ENCODE peak calls at places on chromosomes 6 and 20, in four cellular contexts. F is fibroblast of lung, D is PC-9, M is hepatocyte. C is an unnamed sample. For H3K36me3, the result is how much of the 10 kb centered on the place peaks cover.

GRCh38 chr6:29737707-29738630 is 14.7 kb downstream of the HLA-F start:
- DNase-seq in F (peak), D (peak), M (peak), C (no peak)

GRCh38 chr6:28802417-28803336 is 121.1 kb downstream of the TRIM27 start:
- DNase-seq in F (peak), D (peak), M (no peak), C (peak)

GRCh38 chr6:170296746-170297576 is 6.1 kb upstream of the DLL1 start:
- DNase-seq in F (no peak), D (no peak), M (no peak), C (no peak)

GRCh38 chr6:169883316-169883715 is 131.9 kb downstream of the ERMARD start:
- DNase-seq in F (no peak), D (no peak), M (no peak), C (no peak)

GRCh38 chr6:123967900-123968299 is 164.2 kb downstream of the NKAIN2 start:
- DNase-seq in F (no peak), D (no peak), M (no peak), C (no peak)

GRCh38 chr20:53595018-53595378 is 1.4 kb upstream of the ZNF217 start:
- DNase-seq in F (no peak), D (peak), M (no peak), C (no peak)

GRCh38 chr20:60332523-60332922 is 374.3 kb downstream of the CDH26 start:
- DNase-seq in F (no peak), D (no peak), M (no peak), C (no peak)

GRCh38 chr6:73515204-73516101 is 5.4 kb downstream of the EEF1A1 start:
- DNase-seq in F (peak), D (peak), M (peak), C (peak)

GRCh38 chr6:67736816-67737215 is 898.3 kb upstream of the ADGRB3 start:
- DNase-seq in F (peak), D (no peak), M (no peak), C (no peak)

GRCh38 chr20:5203380-5203779 is 76.6 kb downstream of the CDS2 start:
- DNase-seq in F (no peak), D (no peak), M (no peak), C (no peak)

GRCh38 chr6:53358440-53359087 is 9.8 kb upstream of the ELOVL5 start:
- DNase-seq in F (no peak), D (no peak), M (peak), C (no peak)

GRCh38 chr6:81832304-81832703 is 79.8 kb upstream of the TENT5A start:
- DNase-seq in F (no peak), D (no peak), M (no peak), C (no peak)

GRCh38 chr6:134577998-134578397 is 260.1 kb upstream of the SGK1 start:
- DNase-seq in F (peak), D (no peak), M (no peak), C (no peak)

GRCh38 chr6:21592953-21593352 is 598 bp upstream of the SOX4 start:
- DNase-seq in F (no peak), D (no peak), M (no peak), C (no peak)

GRCh38 chr6:156396068-156396771 is 381.0 kb upstream of the ARID1B start:
- DNase-seq in F (no peak), D (no peak), M (no peak), C (no peak)

GRCh38 chr6:83365931-83366330 is 64.9 kb downstream of the ME1 start:
- DNase-seq in F (peak), D (no peak), M (no peak), C (no peak)

GRCh38 chr6:69936674-69937363 is 70.5 kb downstream of the COL19A1 start:
- DNase-seq in F (peak), D (no peak), M (no peak), C (no peak)

GRCh38 chr6:38572186-38572813 is 67.4 kb downstream of the BTBD9 start:
- DNase-seq in F (no peak), D (no peak), M (no peak), C (no peak)

GRCh38 chr20:58531063-58531462 is 15.9 kb upstream of the APCDD1L start:
- DNase-seq in F (no peak), D (no peak), M (no peak), C (no peak)

GRCh38 chr6:18121580-18122127 is 823 bp downstream of the NHLRC1 start:
- DNase-seq in F (no peak), D (no peak), M (no peak), C (no peak)

GRCh38 chr20:57717797-57718196 is 8.0 kb upstream of the PMEPA1 start:
- DNase-seq in F (peak), D (peak), M (no peak), C (no peak)

GRCh38 chr6:18115356-18115755 is 7.1 kb downstream of the NHLRC1 start:
- DNase-seq in F (peak), D (no peak), M (no peak), C (no peak)

GRCh38 chr6:118589186-118589585 is 41.1 kb downstream of the PLN start:
- DNase-seq in F (no peak), D (no peak), M (no peak), C (no peak)

GRCh38 chr6:142420822-142421221 is 119.0 kb downstream of the ADGRG6 start:
- DNase-seq in F (no peak), D (no peak), M (no peak), C (no peak)

GRCh38 chr6:73733791-73734190 is 37.8 kb downstream of the CD109 start:
- DNase-seq in F (no peak), D (no peak), M (no peak), C (no peak)

GRCh38 chr6:163745566-163746400 is 331.3 kb downstream of the QKI start:
- DNase-seq in F (peak), D (peak), M (peak), C (no peak)

GRCh38 chr6:143039548-143039947 is 21.1 kb upstream of the AIG1 start:
- DNase-seq in F (no peak), D (no peak), M (no peak), C (no peak)

GRCh38 chr20:11976966-11977365 is 59.3 kb downstream of the BTBD3 start:
- DNase-seq in F (no peak), D (no peak), M (peak), C (no peak)

GRCh38 chr6:164108869-164109769 is 694.6 kb downstream of the QKI start:
- DNase-seq in F (peak), D (no peak), M (no peak), C (no peak)

GRCh38 chr6:16168858-16169257 is 40.0 kb downstream of the MYLIP start:
- DNase-seq in F (peak), D (no peak), M (peak), C (peak)

GRCh38 chr6:82877213-82878195 is 188.1 kb downstream of the UBE3D start:
- DNase-seq in F (peak), D (peak), M (no peak), C (no peak)

GRCh38 chr6:2625581-2625980 is 125.1 kb downstream of the MYLK4 start:
- DNase-seq in F (peak), D (no peak), M (no peak), C (no peak)

GRCh38 chr6:148818939-148819575 is 72.2 kb downstream of the UST start:
- DNase-seq in F (peak), D (peak), M (no peak), C (peak)

GRCh38 chr6:66496659-66497058 is 789.6 kb upstream of the EYS start:
- DNase-seq in F (no peak), D (no peak), M (peak), C (no peak)

GRCh38 chr20:20331796-20332195 is 36.1 kb upstream of the INSM1 start:
- DNase-seq in F (no peak), D (no peak), M (no peak), C (no peak)

GRCh38 chr6:16523550-16524379 is 237.5 kb downstream of the ATXN1 start:
- DNase-seq in F (peak), D (no peak), M (no peak), C (no peak)

GRCh38 chr6:99270852-99271251 is 78.6 kb downstream of the FAXC start:
- DNase-seq in F (no peak), D (no peak), M (no peak), C (no peak)

GRCh38 chr20:31690124-31690666 is 32.5 kb downstream of the BCL2L1 start:
- DNase-seq in F (no peak), D (no peak), M (no peak), C (no peak)
- H3K36me3 ChIP-seq in F (under half), D (half or more), M (under half), C (under half)

DNA sequence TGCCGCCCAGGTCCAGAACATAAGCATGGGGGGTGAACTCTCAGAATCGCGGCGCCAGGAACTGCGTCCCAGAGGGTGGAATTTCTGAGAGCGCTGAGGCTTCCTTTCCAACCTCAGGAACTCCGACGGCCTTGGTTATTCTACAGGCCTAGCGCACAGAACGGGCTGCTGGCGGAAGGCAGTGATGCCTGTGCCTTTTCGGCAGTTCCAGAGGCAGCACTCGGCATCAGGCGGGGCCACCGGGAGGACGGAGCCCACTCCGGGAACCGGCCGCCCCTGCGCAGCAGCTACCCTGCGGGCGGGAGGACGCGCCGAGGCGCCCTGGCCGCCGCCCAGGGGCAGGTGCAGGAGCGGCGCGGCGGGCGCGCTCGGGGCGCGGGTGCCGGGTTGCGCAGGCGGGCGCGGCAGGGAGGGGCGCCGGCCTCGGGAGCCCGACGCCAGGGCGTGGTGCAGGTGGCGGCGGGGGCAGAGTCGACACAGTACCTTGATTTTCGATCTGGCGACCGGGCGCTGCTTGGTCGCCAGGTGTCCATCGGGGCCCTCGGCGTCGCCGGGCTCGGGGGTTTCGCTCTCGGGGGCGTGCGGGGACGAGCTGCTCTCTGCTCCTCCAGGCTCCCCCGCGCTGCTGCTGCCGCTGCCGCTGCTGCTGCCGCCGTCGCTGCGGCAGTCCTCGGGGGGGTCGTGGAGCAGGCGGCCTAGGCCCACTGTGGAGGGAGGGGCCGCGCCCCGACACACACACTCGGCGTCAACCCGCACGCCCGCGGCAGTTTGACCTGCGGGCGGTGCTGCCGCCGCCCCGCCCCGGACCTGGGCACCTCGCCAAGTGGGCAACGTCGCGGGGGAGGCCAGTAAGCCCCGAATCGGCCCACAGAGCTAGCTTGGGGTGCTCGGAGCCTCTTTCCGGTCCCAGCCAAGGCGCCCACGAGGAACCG is 1.3 kb downstream of the OVOL2 start:
- DNase-seq in F (peak), D (no peak), M (peak), C (no peak)
- TF ChIP-seq EZH2 in F (peak), D (no peak), M (peak), C (no peak)

DNA sequence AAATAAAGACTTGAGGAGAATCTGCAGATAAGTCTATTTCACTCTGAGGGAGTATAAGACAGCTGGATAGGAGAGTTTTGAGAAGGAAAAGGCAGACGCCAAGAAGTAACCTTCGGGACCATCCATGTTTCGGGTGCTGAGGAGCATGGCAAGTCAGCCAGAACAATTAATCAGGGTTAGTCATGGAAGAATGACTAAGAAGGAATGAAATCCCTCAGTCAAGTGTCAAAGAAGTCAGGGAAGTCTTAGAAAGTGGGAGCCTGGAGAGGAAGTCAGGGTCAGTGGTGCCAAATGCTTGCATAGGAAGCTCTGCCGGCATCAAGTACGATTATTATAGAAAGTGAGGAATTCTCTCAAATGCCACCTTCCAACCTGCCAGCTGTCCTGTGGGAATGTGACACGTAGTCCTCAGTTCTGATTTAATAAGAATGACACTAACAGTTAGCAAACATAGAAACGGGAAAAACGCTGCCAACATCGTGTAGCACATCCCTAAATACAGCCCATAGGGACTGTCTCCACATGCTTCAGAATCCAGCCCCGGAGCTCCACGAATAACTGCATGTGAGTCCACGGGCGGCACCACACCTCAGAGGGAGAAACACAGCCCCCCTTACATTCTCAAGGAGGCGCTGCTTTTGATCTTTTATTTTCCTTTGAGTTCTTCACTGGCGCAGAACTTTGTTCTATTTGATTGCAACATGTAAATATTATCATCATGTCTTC is 602.7 kb downstream of the PRKN start:
- DNase-seq in F (peak), D (no peak), M (no peak), C (no peak)
- H3K27ac ChIP-seq in F (no peak), D (no peak), M (no peak), C (no peak)

GRCh38 chr6:24807584-24807983 is 8.9 kb upstream of the ARMH2 start:
- DNase-seq in F (no peak), D (no peak), M (no peak), C (no peak)

GRCh38 chr6:24809728-24810127 is 11.0 kb upstream of the ARMH2 start:
- DNase-seq in F (no peak), D (no peak), M (no peak), C (no peak)
- H3K36me3 ChIP-seq in F (under half), D (under half), M (under half), C (under half)

GRCh38 chr6:50849016-50849748 is 30.5 kb downstream of the TFAP2B start:
- DNase-seq in F (no peak), D (no peak), M (no peak), C (no peak)

GRCh38 chr6:50850223-50850751 is 31.6 kb downstream of the TFAP2B start:
- DNase-seq in F (no peak), D (no peak), M (peak), C (no peak)

GRCh38 chr6:50849781-50850180 is 31.1 kb downstream of the TFAP2B start:
- DNase-seq in F (no peak), D (no peak), M (no peak), C (no peak)

GRCh38 chr6:50850860-50851259 is 32.2 kb downstream of the TFAP2B start:
- DNase-seq in F (no peak), D (no peak), M (no peak), C (no peak)

DNA sequence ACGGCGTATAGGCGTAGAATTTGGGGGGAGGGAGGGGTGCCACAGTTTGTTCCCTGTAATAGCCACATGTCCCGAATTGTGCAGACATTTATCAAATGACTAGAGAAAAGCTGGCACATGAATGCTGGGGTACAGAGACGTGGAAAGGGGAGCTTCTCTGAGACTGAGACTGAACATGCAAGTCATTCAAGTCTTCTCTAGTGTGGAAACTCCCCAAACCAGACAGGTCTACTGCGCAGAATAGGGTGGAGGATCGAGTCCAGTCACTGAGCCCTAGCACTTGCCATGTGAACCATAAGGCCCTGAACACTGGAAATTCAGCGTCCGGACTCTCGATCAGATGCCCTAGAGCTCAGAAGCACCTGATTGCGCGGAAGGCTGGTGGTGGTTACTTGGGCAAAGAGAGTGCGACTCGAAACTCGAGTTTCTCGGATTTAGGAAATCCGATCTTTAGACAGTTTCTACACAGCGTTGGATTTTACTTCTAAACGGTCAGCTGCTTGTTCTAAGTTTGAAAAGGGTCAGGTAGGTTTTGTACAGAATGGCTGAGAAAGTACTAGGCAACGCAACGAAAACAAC is 32.7 kb downstream of the TFAP2B start:
- DNase-seq in F (no peak), D (no peak), M (no peak), C (no peak)
- TF ChIP-seq EZH2 in F (no peak), D (no peak), M (no peak), C (no peak)

DNA sequence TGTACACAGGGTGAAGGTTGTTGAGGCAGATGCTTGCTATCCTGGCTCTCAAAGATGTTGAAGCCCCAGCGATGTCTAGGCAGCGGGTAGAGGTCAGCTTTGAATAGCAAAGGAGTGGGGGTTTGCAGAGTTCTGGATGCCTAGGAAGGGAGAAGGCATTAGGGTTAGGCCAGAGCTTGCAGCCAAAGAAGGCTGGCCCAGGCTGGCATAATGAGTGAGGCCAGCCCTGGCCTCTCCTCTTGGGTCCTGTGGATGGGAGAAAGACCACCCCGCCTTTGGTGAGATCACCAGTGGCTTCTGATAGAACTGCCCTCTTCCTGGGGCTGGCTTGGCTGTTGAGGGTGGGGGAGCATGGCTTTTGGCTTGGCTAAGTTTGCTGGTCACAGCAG is 406 bp upstream of the WFDC5 start:
- DNase-seq in F (no peak), D (no peak), M (no peak), C (no peak)
- H3K27ac ChIP-seq in F (no peak), D (no peak), M (no peak), C (no peak)

GRCh38 chr20:62332989-62333819 is 30.4 kb downstream of the ADRM1 start:
- DNase-seq in F (no peak), D (no peak), M (no peak), C (no peak)

GRCh38 chr20:62331347-62331746 is 28.6 kb downstream of the ADRM1 start:
- DNase-seq in F (no peak), D (no peak), M (no peak), C (no peak)

GRCh38 chr20:62333820-62334595 is 31.2 kb downstream of the ADRM1 start:
- DNase-seq in F (no peak), D (no peak), M (no peak), C (no peak)

GRCh38 chr20:62330576-62331317 is 27.9 kb downstream of the ADRM1 start:
- DNase-seq in F (no peak), D (no peak), M (no peak), C (no peak)

DNA sequence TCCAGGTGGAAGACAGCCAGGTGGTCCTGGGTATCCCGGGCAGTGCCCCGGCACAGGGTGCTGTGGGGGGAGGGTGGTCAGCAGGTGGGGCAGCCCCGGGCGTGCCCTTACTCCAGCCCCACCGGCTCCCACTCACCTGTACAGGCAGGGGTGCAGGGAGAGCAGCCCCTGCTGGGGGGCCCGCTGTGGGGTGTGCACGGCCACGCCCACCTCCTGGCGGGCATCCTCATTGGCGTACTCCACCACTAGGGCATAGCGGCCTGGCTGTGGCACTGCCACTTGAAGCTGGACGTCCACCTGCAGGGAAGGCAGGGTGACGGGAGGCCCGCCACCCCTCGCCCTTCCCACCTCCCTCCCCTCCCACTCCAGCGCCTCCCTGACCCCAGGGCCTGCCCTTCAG is 29.6 kb downstream of the ADRM1 start:
- DNase-seq in F (no peak), D (no peak), M (no peak), C (no peak)
- H3K36me3 ChIP-seq in F (under half), D (under half), M (under half), C (under half)

GRCh38 chr6:104941694-104942177 is 15.2 kb upstream of the LIN28B start:
- DNase-seq in F (no peak), D (no peak), M (no peak), C (no peak)
- TF ChIP-seq EZH2 in F (no peak), D (no peak), M (no peak), C (no peak)

GRCh38 chr6:26743941-26744699 is 84.6 kb upstream of the ZNF322 start:
- DNase-seq in F (no peak), D (no peak), M (no peak), C (no peak)
- H3K27ac ChIP-seq in F (no peak), D (no peak), M (peak), C (no peak)

DNA sequence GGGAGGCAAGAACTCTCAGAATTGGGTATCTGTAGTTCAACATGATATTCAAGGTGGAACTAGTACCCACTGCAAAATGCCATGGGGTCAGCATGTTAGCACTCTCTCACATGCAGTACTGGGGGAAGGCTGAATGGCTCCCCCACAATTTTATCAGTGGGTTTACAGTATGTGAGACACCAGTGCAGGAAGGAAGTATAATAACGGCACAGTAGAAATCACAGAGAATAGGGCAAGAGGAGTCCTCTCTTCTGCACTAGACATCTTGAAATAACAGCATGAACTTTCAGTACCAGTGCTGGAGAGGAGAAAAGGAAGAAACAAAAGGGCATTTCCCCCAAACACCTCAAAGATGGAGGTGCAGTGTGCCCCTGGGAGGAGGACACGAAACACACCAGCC is 1.5 kb downstream of the SLC35B2 start:
- DNase-seq in F (no peak), D (peak), M (no peak), C (no peak)
- H3K36me3 ChIP-seq in F (under half), D (under half), M (under half), C (under half)